ENCODE peak calls at places on chromosomes 5 and 9, in seven cellular contexts. One of them, this sample, is unnamed.

GRCh38 chr5:657570-657969 is 35.6 kb downstream of the TPPP start:
- DNase-seq in hepatocyte: no peak
- DNase-seq in IMR-90: peak; percentile 93
- DNase-seq in K562: peak; percentile 88
- DNase-seq in fibroblast of lung: peak; percentile 73
- DNase-seq in GM23338: no peak
- DNase-seq in MM.1S: no peak
- DNase-seq in this sample: peak; percentile 89

GRCh38 chr5:125412051-125412560 is 665.7 kb upstream of the ZNF608 start:
- DNase-seq in hepatocyte: peak; percentile 74
- DNase-seq in fibroblast of lung: peak; percentile 21
- DNase-seq in IMR-90: no peak
- DNase-seq in K562: no peak
- DNase-seq in MM.1S: peak; percentile 41
- DNase-seq in GM23338: peak; percentile 61
- DNase-seq in this sample: peak; percentile 64

GRCh38 chr9:96441798-96442445 is 8.0 kb upstream of the HABP4 start:
- DNase-seq in MM.1S: peak; percentile 76
- DNase-seq in hepatocyte: peak; percentile 44
- DNase-seq in GM23338: peak; percentile 87
- DNase-seq in IMR-90: peak; percentile 23
- DNase-seq in K562: peak; percentile 78
- DNase-seq in fibroblast of lung: peak; percentile 44
- DNase-seq in this sample: peak; percentile 59

GRCh38 chr5:107359033-107359915 is 311.5 kb downstream of the EFNA5 start:
- DNase-seq in hepatocyte: no peak
- DNase-seq in GM23338: no peak
- DNase-seq in IMR-90: peak; percentile 59
- DNase-seq in MM.1S: no peak
- DNase-seq in K562: no peak
- DNase-seq in fibroblast of lung: peak; percentile 70
- DNase-seq in this sample: peak; percentile 34

GRCh38 chr5:1111727-1112289 is at the start of gene SLC12A7:
- DNase-seq in hepatocyte: peak; percentile 89
- DNase-seq in K562: peak; percentile 50
- DNase-seq in MM.1S: peak; percentile 74
- DNase-seq in IMR-90: no peak
- DNase-seq in GM23338: peak; percentile 78
- DNase-seq in fibroblast of lung: no peak
- DNase-seq in this sample: peak; percentile 77

GRCh38 chr5:58462154-58462553 is 2.3 kb upstream of the PLK2 start:
- DNase-seq in fibroblast of lung: peak; percentile 45
- DNase-seq in hepatocyte: peak; percentile 80
- DNase-seq in K562: no peak
- DNase-seq in IMR-90: no peak
- DNase-seq in GM23338: peak; percentile 28
- DNase-seq in MM.1S: peak; percentile 60
- DNase-seq in this sample: no peak

GRCh38 chr5:163794993-163795392 is 289.6 kb downstream of the MAT2B start:
- DNase-seq in fibroblast of lung: no peak
- DNase-seq in GM23338: no peak
- DNase-seq in IMR-90: no peak
- DNase-seq in MM.1S: no peak
- DNase-seq in K562: no peak
- DNase-seq in hepatocyte: no peak
- DNase-seq in this sample: no peak

GRCh38 chr5:145811834-145812625 is 23.1 kb downstream of the PRELID2 start:
- DNase-seq in fibroblast of lung: peak; percentile 66
- DNase-seq in hepatocyte: peak; percentile 41
- DNase-seq in K562: no peak
- DNase-seq in GM23338: peak; percentile 54
- DNase-seq in IMR-90: peak; percentile 48
- DNase-seq in MM.1S: no peak
- DNase-seq in this sample: peak; percentile 12

GRCh38 chr9:136615631-136616306 is 46.9 kb upstream of the EGFL7 start:
- DNase-seq in MM.1S: no peak
- DNase-seq in hepatocyte: no peak
- DNase-seq in IMR-90: peak; percentile 13
- DNase-seq in GM23338: no peak
- DNase-seq in K562: peak; percentile 49
- DNase-seq in fibroblast of lung: no peak
- DNase-seq in this sample: peak; percentile 12

GRCh38 chr9:77011973-77012817 is 7.3 kb upstream of the FOXB2 start:
- DNase-seq in GM23338: peak; percentile 92
- DNase-seq in MM.1S: peak; percentile 26
- DNase-seq in fibroblast of lung: peak; percentile 55
- DNase-seq in hepatocyte: peak; percentile 76
- DNase-seq in K562: peak; percentile 65
- DNase-seq in IMR-90: peak; percentile 29
- DNase-seq in this sample: peak; percentile 17

GRCh38 chr5:68450245-68450852 is 234.8 kb downstream of the PIK3R1 start:
- DNase-seq in hepatocyte: no peak
- DNase-seq in K562: no peak
- DNase-seq in IMR-90: peak; percentile 77
- DNase-seq in GM23338: no peak
- DNase-seq in fibroblast of lung: peak; percentile 72
- DNase-seq in MM.1S: no peak
- DNase-seq in this sample: peak; percentile 72

GRCh38 chr5:42745426-42745825 is 11.2 kb upstream of the CCDC152 start:
- DNase-seq in fibroblast of lung: peak; percentile 13
- DNase-seq in MM.1S: no peak
- DNase-seq in hepatocyte: no peak
- DNase-seq in IMR-90: no peak
- DNase-seq in GM23338: peak; percentile 86
- DNase-seq in K562: peak; percentile 59
- DNase-seq in this sample: peak; percentile 41

GRCh38 chr9:129487658-129488483 is 133.0 kb downstream of the C9orf50 start:
- DNase-seq in fibroblast of lung: peak; percentile 68
- DNase-seq in IMR-90: peak; percentile 65
- DNase-seq in hepatocyte: peak; percentile 72
- DNase-seq in GM23338: peak; percentile 57
- DNase-seq in MM.1S: no peak
- DNase-seq in K562: peak; percentile 77
- DNase-seq in this sample: no peak

GRCh38 chr9:113151696-113152630 is 1.2 kb downstream of the SLC31A2 start:
- DNase-seq in IMR-90: no peak
- DNase-seq in K562: no peak
- DNase-seq in MM.1S: no peak
- DNase-seq in hepatocyte: no peak
- DNase-seq in GM23338: no peak
- DNase-seq in fibroblast of lung: no peak
- DNase-seq in this sample: no peak

GRCh38 chr5:6395102-6395445 is 16.7 kb upstream of the MED10 start:
- DNase-seq in hepatocyte: no peak
- DNase-seq in MM.1S: no peak
- DNase-seq in fibroblast of lung: no peak
- DNase-seq in K562: no peak
- DNase-seq in GM23338: no peak
- DNase-seq in IMR-90: no peak
- DNase-seq in this sample: no peak

GRCh38 chr9:78605029-78605930 is 308.4 kb downstream of the PSAT1 start:
- DNase-seq in MM.1S: no peak
- DNase-seq in GM23338: peak; percentile 8
- DNase-seq in K562: no peak
- DNase-seq in fibroblast of lung: peak; percentile 20
- DNase-seq in IMR-90: no peak
- DNase-seq in hepatocyte: no peak
- DNase-seq in this sample: no peak

GRCh38 chr5:52783226-52783959 is 4.3 kb upstream of the ITGA1 start:
- DNase-seq in K562: no peak
- DNase-seq in MM.1S: no peak
- DNase-seq in fibroblast of lung: peak; percentile 41
- DNase-seq in hepatocyte: no peak
- DNase-seq in IMR-90: no peak
- DNase-seq in GM23338: no peak
- DNase-seq in this sample: peak; percentile 83

GRCh38 chr5:134567651-134568338 is 42.3 kb downstream of the JADE2 start:
- DNase-seq in K562: no peak
- DNase-seq in hepatocyte: no peak
- DNase-seq in IMR-90: peak; percentile 82
- DNase-seq in fibroblast of lung: peak; percentile 64
- DNase-seq in GM23338: no peak
- DNase-seq in MM.1S: no peak
- DNase-seq in this sample: no peak

GRCh38 chr5:10460252-10460906 is 18.7 kb downstream of the ROPN1L start:
- DNase-seq in hepatocyte: no peak
- DNase-seq in GM23338: no peak
- DNase-seq in IMR-90: no peak
- DNase-seq in MM.1S: no peak
- DNase-seq in K562: no peak
- DNase-seq in fibroblast of lung: no peak
- DNase-seq in this sample: peak; percentile 67

GRCh38 chr9:133815781-133816180 is 77.6 kb upstream of the SARDH start:
- DNase-seq in IMR-90: no peak
- DNase-seq in K562: no peak
- DNase-seq in GM23338: no peak
- DNase-seq in hepatocyte: no peak
- DNase-seq in MM.1S: no peak
- DNase-seq in fibroblast of lung: peak; percentile 38
- DNase-seq in this sample: no peak

GRCh38 chr9:124818431-124819281 is 34.6 kb upstream of the WDR38 start:
- DNase-seq in K562: peak; percentile 60
- DNase-seq in GM23338: peak; percentile 75
- DNase-seq in fibroblast of lung: no peak
- DNase-seq in IMR-90: peak; percentile 74
- DNase-seq in MM.1S: no peak
- DNase-seq in hepatocyte: peak; percentile 69
- DNase-seq in this sample: peak; percentile 66

GRCh38 chr5:31664566-31664965 is 25.6 kb downstream of the PDZD2 start:
- DNase-seq in fibroblast of lung: no peak
- DNase-seq in MM.1S: peak; percentile 13
- DNase-seq in hepatocyte: no peak
- DNase-seq in K562: peak; percentile 73
- DNase-seq in GM23338: peak; percentile 86
- DNase-seq in IMR-90: peak; percentile 3
- DNase-seq in this sample: peak; percentile 59

GRCh38 chr5:80825780-80826460 is 134.2 kb upstream of the RASGRF2 start:
- DNase-seq in MM.1S: no peak
- DNase-seq in fibroblast of lung: no peak
- DNase-seq in hepatocyte: no peak
- DNase-seq in GM23338: no peak
- DNase-seq in K562: no peak
- DNase-seq in IMR-90: no peak
- DNase-seq in this sample: no peak

GRCh38 chr5:78335976-78336375 is 24.4 kb upstream of the SCAMP1 start:
- DNase-seq in hepatocyte: no peak
- DNase-seq in GM23338: no peak
- DNase-seq in K562: no peak
- DNase-seq in fibroblast of lung: no peak
- DNase-seq in IMR-90: no peak
- DNase-seq in MM.1S: no peak
- DNase-seq in this sample: no peak

DNA sequence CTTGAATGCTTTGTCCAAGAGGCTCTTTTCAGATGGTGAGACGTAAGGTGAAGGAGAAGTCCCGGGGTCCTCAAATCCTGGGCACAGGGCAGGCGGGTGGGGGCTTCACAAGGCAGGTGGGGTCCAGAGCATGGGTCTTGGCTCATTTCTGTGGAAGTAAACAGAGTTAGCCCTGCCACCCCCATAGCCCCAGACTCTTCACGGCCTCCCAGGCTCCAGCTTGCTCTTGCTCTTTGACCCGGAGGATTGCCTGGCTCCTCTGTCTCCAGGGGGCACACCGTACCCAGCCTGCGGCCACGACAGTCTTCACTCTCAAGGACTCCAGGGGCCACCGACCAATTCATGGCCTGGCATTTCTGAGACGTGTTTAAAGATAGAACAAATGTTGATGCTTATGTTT is 28.8 kb upstream of the POMT1 start:
- DNase-seq in hepatocyte: no peak
- DNase-seq in IMR-90: no peak
- DNase-seq in MM.1S: no peak
- DNase-seq in fibroblast of lung: no peak
- DNase-seq in GM23338: no peak
- DNase-seq in K562: no peak
- DNase-seq in this sample: no peak
- H4K20me1 ChIP-seq in hepatocyte: peaks cover 36% of the 10 kb centered on the region
- H4K20me1 ChIP-seq in IMR-90: peaks cover 73% of the 10 kb centered on the region
- H4K20me1 ChIP-seq in MM.1S: no peaks in the 10 kb centered on the region
- H4K20me1 ChIP-seq in fibroblast of lung: no peaks in the 10 kb centered on the region
- H4K20me1 ChIP-seq in GM23338: peaks cover 38% of the 10 kb centered on the region
- H4K20me1 ChIP-seq in K562: no peaks in the 10 kb centered on the region
- H4K20me1 ChIP-seq in this sample: no peaks in the 10 kb centered on the region

GRCh38 chr5:112812549-112812948 is 48.5 kb upstream of the SRP19 start:
- DNase-seq in GM23338: no peak
- DNase-seq in fibroblast of lung: no peak
- DNase-seq in IMR-90: no peak
- DNase-seq in hepatocyte: no peak
- DNase-seq in MM.1S: no peak
- DNase-seq in K562: no peak
- DNase-seq in this sample: no peak
- H3K4me3 ChIP-seq in GM23338: no peak overlapping the region
- H3K4me3 ChIP-seq in fibroblast of lung: no peak overlapping the region
- H3K4me3 ChIP-seq in IMR-90: no peak overlapping the region
- H3K4me3 ChIP-seq in hepatocyte: no peak overlapping the region
- H3K4me3 ChIP-seq in MM.1S: no peak overlapping the region
- H3K4me3 ChIP-seq in K562: no peak overlapping the region
- H3K4me3 ChIP-seq in this sample: no peak overlapping the region

DNA sequence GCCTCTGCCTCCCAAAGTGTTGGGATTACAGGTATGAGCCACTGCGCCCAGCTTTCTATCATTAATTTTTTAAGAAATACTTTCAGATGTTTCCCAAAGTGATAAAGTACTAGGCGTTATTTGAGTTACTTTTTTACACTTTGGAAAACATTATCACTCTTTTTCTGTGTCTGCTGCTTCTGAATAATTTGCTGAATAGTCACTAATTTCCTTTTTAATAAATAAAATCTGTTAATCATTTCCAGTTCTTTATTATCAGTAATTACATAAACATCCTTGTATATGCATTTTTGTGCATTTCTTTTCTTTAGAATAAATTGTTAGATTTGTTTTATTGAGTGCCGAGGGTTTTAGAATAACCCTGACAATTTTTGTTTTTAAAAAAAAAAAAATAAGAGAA is 48.6 kb downstream of the UHRF2 start:
- DNase-seq in K562: no peak
- DNase-seq in IMR-90: no peak
- DNase-seq in fibroblast of lung: no peak
- DNase-seq in hepatocyte: no peak
- DNase-seq in MM.1S: no peak
- DNase-seq in GM23338: no peak
- DNase-seq in this sample: no peak
- H4K20me1 ChIP-seq in K562: no peaks in the 10 kb centered on the region
- H4K20me1 ChIP-seq in IMR-90: peaks cover 17% of the 10 kb centered on the region
- H4K20me1 ChIP-seq in fibroblast of lung: no peaks in the 10 kb centered on the region
- H4K20me1 ChIP-seq in hepatocyte: peaks cover 4% of the 10 kb centered on the region
- H4K20me1 ChIP-seq in MM.1S: peaks cover 9% of the 10 kb centered on the region
- H4K20me1 ChIP-seq in GM23338: peaks cover 19% of the 10 kb centered on the region
- H4K20me1 ChIP-seq in this sample: no peaks in the 10 kb centered on the region

GRCh38 chr9:84862308-84862707 is 192.8 kb downstream of the NTRK2 start:
- DNase-seq in GM23338: no peak
- DNase-seq in hepatocyte: no peak
- DNase-seq in K562: no peak
- DNase-seq in fibroblast of lung: no peak
- DNase-seq in MM.1S: no peak
- DNase-seq in IMR-90: no peak
- DNase-seq in this sample: no peak
- H3K4me3 ChIP-seq in GM23338: no peak overlapping the region
- H3K4me3 ChIP-seq in hepatocyte: no peak overlapping the region
- H3K4me3 ChIP-seq in K562: no peak overlapping the region
- H3K4me3 ChIP-seq in fibroblast of lung: no peak overlapping the region
- H3K4me3 ChIP-seq in MM.1S: no peak overlapping the region
- H3K4me3 ChIP-seq in IMR-90: no peak overlapping the region
- H3K4me3 ChIP-seq in this sample: no peak overlapping the region

GRCh38 chr5:121863753-121864152 is 12.1 kb downstream of the FTMT start:
- DNase-seq in IMR-90: no peak
- DNase-seq in GM23338: no peak
- DNase-seq in K562: no peak
- DNase-seq in hepatocyte: no peak
- DNase-seq in fibroblast of lung: no peak
- DNase-seq in MM.1S: no peak
- DNase-seq in this sample: no peak
- H4K20me1 ChIP-seq in IMR-90: no peaks in the 10 kb centered on the region
- H4K20me1 ChIP-seq in GM23338: no peaks in the 10 kb centered on the region
- H4K20me1 ChIP-seq in K562: no peaks in the 10 kb centered on the region
- H4K20me1 ChIP-seq in hepatocyte: no peaks in the 10 kb centered on the region
- H4K20me1 ChIP-seq in fibroblast of lung: no peaks in the 10 kb centered on the region
- H4K20me1 ChIP-seq in MM.1S: no peaks in the 10 kb centered on the region
- H4K20me1 ChIP-seq in this sample: no peaks in the 10 kb centered on the region

This sample was measured in PC-3.